ENCODE peak calls at places on chromosomes 5 and 9, in seven cellular contexts. K is mucosa of descending colon; E is A549; H is right lobe of liver; F is CD8-positive, alpha-beta T cell; C is HepG2; J is transverse colon. Z is an unnamed sample.

GRCh38 chr5:24591426-24591825 is 53.4 kb downstream of the CDH10 start:
- DNase-seq in K (no peak), E (no peak), H (no peak), F (no peak), C (no peak), J (no peak), Z (no peak)

GRCh38 chr5:116371935-116372334 is 202.7 kb downstream of the SEMA6A start:
- DNase-seq in K (no peak), E (no peak), H (no peak), F (no peak), C (peak; percentile 30), J (no peak), Z (no peak)

GRCh38 chr9:32468740-32469139 is 57.3 kb downstream of the RIGI start:
- DNase-seq in K (no peak), E (no peak), H (no peak), F (no peak), C (no peak), J (no peak), Z (no peak)

GRCh38 chr9:104009853-104010252 is 84.3 kb upstream of the SMC2 start:
- DNase-seq in K (no peak), E (no peak), H (no peak), F (no peak), C (no peak), J (no peak), Z (no peak)

GRCh38 chr5:35656721-35657120 is 39.1 kb downstream of the SPEF2 start:
- DNase-seq in K (no peak), E (no peak), H (no peak), F (no peak), C (no peak), J (no peak), Z (no peak)

GRCh38 chr5:5025774-5026406 is 114.2 kb upstream of the ADAMTS16 start:
- DNase-seq in K (no peak), E (no peak), H (no peak), F (no peak), C (peak; percentile 38), J (no peak), Z (no peak)

GRCh38 chr9:116096853-116097252 is 56.7 kb upstream of the PAPPA start:
- DNase-seq in K (no peak), E (no peak), H (no peak), F (no peak), C (no peak), J (no peak), Z (no peak)

GRCh38 chr5:10724799-10725507 is 36.1 kb downstream of the DAP start:
- DNase-seq in K (no peak), E (peak; percentile 84), H (no peak), F (no peak), C (peak; percentile 76), J (peak; percentile 26), Z (peak; percentile 94)

GRCh38 chr9:118674942-118675341 is 694.3 kb downstream of the BRINP1 start:
- DNase-seq in K (no peak), E (no peak), H (no peak), F (no peak), C (no peak), J (no peak), Z (no peak)

GRCh38 chr9:93654351-93654961 is 78.1 kb downstream of the PHF2 start:
- DNase-seq in K (no peak), E (no peak), H (peak; percentile 13), F (no peak), C (no peak), J (peak; percentile 4), Z (no peak)

GRCh38 chr9:109010676-109011655 is 2.3 kb downstream of the CTNNAL1 start:
- DNase-seq in K (peak; percentile 29), E (peak; percentile 50), H (no peak), F (peak; percentile 57), C (peak; percentile 60), J (peak; percentile 19), Z (peak; percentile 86)

GRCh38 chr5:125198270-125198974 is 452.0 kb upstream of the ZNF608 start:
- DNase-seq in K (peak; percentile 81), E (no peak), H (peak; percentile 49), F (no peak), C (no peak), J (peak; percentile 74), Z (peak; percentile 86)

GRCh38 chr5:146428658-146429057 is 18.5 kb upstream of the TCERG1 start:
- DNase-seq in K (peak; percentile 73), E (no peak), H (no peak), F (no peak), C (no peak), J (peak; percentile 57), Z (no peak)

GRCh38 chr9:108543251-108543768 is 312.5 kb downstream of the ACTL7B start:
- DNase-seq in K (no peak), E (peak; percentile 68), H (no peak), F (no peak), C (no peak), J (no peak), Z (no peak)

GRCh38 chr5:94440015-94440414 is 178.4 kb downstream of the KIAA0825 start:
- DNase-seq in K (no peak), E (no peak), H (no peak), F (no peak), C (no peak), J (no peak), Z (no peak)

GRCh38 chr5:58582004-58582403 is 871 bp upstream of the RAB3C start:
- DNase-seq in K (no peak), E (no peak), H (peak; percentile 34), F (no peak), C (no peak), J (no peak), Z (no peak)

GRCh38 chr5:159104058-159104651 is 4.4 kb upstream of the EBF1 start:
- DNase-seq in K (no peak), E (peak; percentile 35), H (no peak), F (no peak), C (no peak), J (no peak), Z (no peak)

GRCh38 chr5:91151947-91152346 is 231.2 kb downstream of the ARRDC3 start:
- DNase-seq in K (no peak), E (peak; percentile 48), H (no peak), F (no peak), C (peak; percentile 4), J (peak; percentile 25), Z (peak; percentile 75)

GRCh38 chr9:16828335-16829281 is 41.9 kb downstream of the BNC2 start:
- DNase-seq in K (peak; percentile 21), E (no peak), H (no peak), F (no peak), C (no peak), J (peak; percentile 18), Z (peak; percentile 46)

GRCh38 chr5:172104801-172105701 is 83.0 kb downstream of the STK10 start:
- DNase-seq in K (no peak), E (no peak), H (no peak), F (no peak), C (no peak), J (no peak), Z (no peak)

GRCh38 chr5:6504677-6505414 is 56.2 kb downstream of the UBE2QL1 start:
- DNase-seq in K (no peak), E (no peak), H (no peak), F (no peak), C (no peak), J (no peak), Z (peak; percentile 68)

GRCh38 chr5:59760798-59761348 is 132.7 kb downstream of the PDE4D start:
- DNase-seq in K (no peak), E (no peak), H (no peak), F (no peak), C (no peak), J (no peak), Z (peak; percentile 78)

GRCh38 chr9:37102476-37102875 is 17.9 kb upstream of the ZCCHC7 start:
- DNase-seq in K (no peak), E (no peak), H (no peak), F (no peak), C (no peak), J (no peak), Z (no peak)

DNA sequence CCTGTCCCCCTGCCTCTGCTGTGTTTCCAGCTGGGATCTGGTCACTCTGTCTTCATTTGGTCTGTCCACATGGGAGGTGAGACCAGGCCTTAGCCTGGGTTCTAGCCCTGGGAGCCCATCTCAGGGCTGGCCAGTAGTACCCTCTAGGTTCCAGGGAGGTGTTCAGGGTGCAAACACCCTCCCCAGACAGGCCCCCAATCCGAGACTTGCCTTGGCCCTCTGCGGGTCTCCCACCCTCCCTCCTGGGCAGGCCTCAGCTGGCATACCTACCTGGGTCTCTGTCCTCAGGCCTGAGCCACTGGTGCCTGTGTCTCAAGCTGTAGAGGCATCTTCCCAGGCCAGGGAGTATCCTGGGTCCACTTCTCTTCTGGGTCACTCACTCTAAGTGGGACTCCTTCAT is 925 bp upstream of the SAPCD2 start:
- DNase-seq in K (no peak), E (no peak), H (no peak), F (no peak), C (no peak), J (peak; percentile 7), Z (no peak)
- H3K4me3 ChIP-seq in K (no peak overlapping the region), E (no peak overlapping the region), H (no peak overlapping the region), F (no peak overlapping the region), C (peak overlapping the region; percentile 88), J (no peak overlapping the region), Z (no peak overlapping the region)

GRCh38 chr5:143448518-143448917 is 45.0 kb upstream of the NR3C1 start:
- DNase-seq in K (no peak), E (no peak), H (no peak), F (no peak), C (no peak), J (no peak), Z (no peak)

GRCh38 chr5:143446535-143447226 is 43.2 kb upstream of the NR3C1 start:
- DNase-seq in K (no peak), E (no peak), H (no peak), F (no peak), C (no peak), J (no peak), Z (no peak)

GRCh38 chr5:143443330-143443729 is 39.8 kb upstream of the NR3C1 start:
- DNase-seq in K (no peak), E (no peak), H (no peak), F (no peak), C (no peak), J (no peak), Z (no peak)

GRCh38 chr5:143447983-143448382 is 44.5 kb upstream of the NR3C1 start:
- DNase-seq in K (no peak), E (no peak), H (no peak), F (no peak), C (no peak), J (no peak), Z (no peak)

GRCh38 chr5:143445726-143446125 is 42.2 kb upstream of the NR3C1 start:
- DNase-seq in K (no peak), E (no peak), H (no peak), F (no peak), C (no peak), J (no peak), Z (no peak)
- TF ChIP-seq CTCF in K (no peak), E (no peak), H (no peak), F (no peak), C (no peak), J (no peak), Z (no peak)

GRCh38 chr5:141155540-141156374 is 5.9 kb downstream of the PCDHB6 start:
- DNase-seq in K (no peak), E (peak; percentile 23), H (no peak), F (no peak), C (no peak), J (no peak), Z (no peak)
- H3K4me3 ChIP-seq in K (no peak overlapping the region), E (no peak overlapping the region), H (no peak overlapping the region), F (no peak overlapping the region), C (no peak overlapping the region), J (no peak overlapping the region), Z (no peak overlapping the region)

DNA sequence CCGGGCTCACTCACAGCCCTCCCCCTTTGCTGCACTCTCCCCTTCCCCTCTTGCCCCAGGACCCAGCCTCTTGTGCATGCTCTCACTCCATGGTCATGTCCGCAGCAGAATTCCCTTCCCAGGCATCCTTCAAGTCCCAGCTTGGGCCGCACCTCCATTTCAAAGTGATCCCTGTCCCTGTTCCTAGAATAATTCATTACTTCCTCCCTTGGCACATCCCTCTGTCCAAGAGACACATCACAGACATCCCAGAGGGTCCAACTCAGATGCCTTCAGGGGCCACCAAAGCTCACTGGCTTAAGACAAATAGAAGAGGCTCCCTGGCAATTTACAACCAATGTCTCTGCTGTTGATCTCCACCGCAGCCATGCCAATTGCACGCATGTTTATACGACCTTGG is 56.8 kb downstream of the HRH2 start:
- DNase-seq in K (no peak), E (no peak), H (no peak), F (no peak), C (no peak), J (peak; percentile 3), Z (no peak)
- TF ChIP-seq CTCF in K (no peak), E (no peak), H (no peak), F (no peak), C (no peak), J (no peak), Z (no peak)

Z was measured in astrocyte of the spinal cord.